ENCODE peak calls at places on chromosome 1, in six cellular contexts. P is tibial artery; M is psoas muscle; Z is A549; Y is kidney; B is CD8-positive, alpha-beta memory T cell. A is an unnamed sample.

GRCh38 chr1:169890761-169891538 is 2.7 kb downstream of the SCYL3 start:
- DNase-seq in P (no peak), M (no peak), Z (peak; percentile 26), Y (no peak), B (peak; percentile 40), A (no peak)

GRCh38 chr1:235999259-235999925 is 65.5 kb downstream of the NID1 start:
- DNase-seq in P (no peak), M (no peak), Z (peak; percentile 81), Y (no peak), B (peak; percentile 84), A (no peak)

GRCh38 chr1:98044766-98045165 is 123.9 kb upstream of the DPYD start:
- DNase-seq in P (no peak), M (no peak), Z (no peak), Y (no peak), B (no peak), A (no peak)

GRCh38 chr1:150836129-150836773 is 28.2 kb upstream of the CTSK start:
- DNase-seq in P (no peak), M (no peak), Z (no peak), Y (no peak), B (no peak), A (no peak)

GRCh38 chr1:1670866-1671265 is 12.1 kb upstream of the CDK11B start:
- DNase-seq in P (no peak), M (no peak), Z (no peak), Y (peak; percentile 73), B (no peak), A (no peak)

GRCh38 chr1:247338723-247339270 is 7.1 kb upstream of the ZNF496 start:
- DNase-seq in P (no peak), M (no peak), Z (no peak), Y (no peak), B (no peak), A (no peak)

GRCh38 chr1:9317591-9318331 is 25.1 kb downstream of the SPSB1 start:
- DNase-seq in P (no peak), M (peak; percentile 80), Z (peak; percentile 45), Y (no peak), B (no peak), A (no peak)

GRCh38 chr1:63691672-63692425 is 82.0 kb upstream of the ROR1 start:
- DNase-seq in P (peak; percentile 69), M (no peak), Z (peak; percentile 91), Y (no peak), B (no peak), A (no peak)

GRCh38 chr1:221699582-221700519 is 42.0 kb downstream of the DUSP10 start:
- DNase-seq in P (no peak), M (no peak), Z (no peak), Y (no peak), B (no peak), A (no peak)

GRCh38 chr1:234629026-234629425 is 19.0 kb upstream of the IRF2BP2 start:
- DNase-seq in P (no peak), M (no peak), Z (no peak), Y (no peak), B (no peak), A (no peak)

GRCh38 chr1:30507391-30508174 is 215.8 kb downstream of the MATN1 start:
- DNase-seq in P (no peak), M (no peak), Z (no peak), Y (no peak), B (no peak), A (no peak)

GRCh38 chr1:160726498-160727391 is 12.3 kb upstream of the SLAMF7 start:
- DNase-seq in P (peak; percentile 24), M (no peak), Z (peak; percentile 86), Y (no peak), B (peak; percentile 75), A (no peak)

GRCh38 chr1:168360622-168361021 is 79.9 kb downstream of the TBX19 start:
- DNase-seq in P (no peak), M (no peak), Z (no peak), Y (no peak), B (no peak), A (no peak)

GRCh38 chr1:230833511-230833910 is 34.8 kb downstream of the C1orf198 start:
- DNase-seq in P (no peak), M (no peak), Z (no peak), Y (no peak), B (no peak), A (no peak)

GRCh38 chr1:164641353-164641730 is 82.4 kb downstream of the PBX1 start:
- DNase-seq in P (peak; percentile 62), M (peak; percentile 77), Z (no peak), Y (no peak), B (no peak), A (no peak)

GRCh38 chr1:235722858-235723257 is 73.3 kb upstream of the GNG4 start:
- DNase-seq in P (no peak), M (no peak), Z (no peak), Y (no peak), B (no peak), A (no peak)

GRCh38 chr1:33111965-33112364 is 31.0 kb downstream of the AZIN2 start:
- DNase-seq in P (no peak), M (no peak), Z (peak; percentile 32), Y (no peak), B (no peak), A (no peak)

GRCh38 chr1:31483012-31483946 is 70.3 kb downstream of the SERINC2 start:
- DNase-seq in P (peak; percentile 69), M (no peak), Z (peak; percentile 43), Y (no peak), B (no peak), A (peak; percentile 76)

GRCh38 chr1:226965581-226966440 is 25.7 kb downstream of the COQ8A start:
- DNase-seq in P (no peak), M (peak; percentile 76), Z (no peak), Y (peak; percentile 73), B (no peak), A (no peak)

GRCh38 chr1:80468356-80468755 is 1332.4 kb upstream of the ADGRL2 start:
- DNase-seq in P (no peak), M (no peak), Z (no peak), Y (no peak), B (no peak), A (no peak)
- H3K9me3 ChIP-seq in P (no peaks in the 10 kb centered on the region), M (no peaks in the 10 kb centered on the region), Z (no peaks in the 10 kb centered on the region), Y (no peaks in the 10 kb centered on the region), B (no peaks in the 10 kb centered on the region), A (no peaks in the 10 kb centered on the region)

DNA sequence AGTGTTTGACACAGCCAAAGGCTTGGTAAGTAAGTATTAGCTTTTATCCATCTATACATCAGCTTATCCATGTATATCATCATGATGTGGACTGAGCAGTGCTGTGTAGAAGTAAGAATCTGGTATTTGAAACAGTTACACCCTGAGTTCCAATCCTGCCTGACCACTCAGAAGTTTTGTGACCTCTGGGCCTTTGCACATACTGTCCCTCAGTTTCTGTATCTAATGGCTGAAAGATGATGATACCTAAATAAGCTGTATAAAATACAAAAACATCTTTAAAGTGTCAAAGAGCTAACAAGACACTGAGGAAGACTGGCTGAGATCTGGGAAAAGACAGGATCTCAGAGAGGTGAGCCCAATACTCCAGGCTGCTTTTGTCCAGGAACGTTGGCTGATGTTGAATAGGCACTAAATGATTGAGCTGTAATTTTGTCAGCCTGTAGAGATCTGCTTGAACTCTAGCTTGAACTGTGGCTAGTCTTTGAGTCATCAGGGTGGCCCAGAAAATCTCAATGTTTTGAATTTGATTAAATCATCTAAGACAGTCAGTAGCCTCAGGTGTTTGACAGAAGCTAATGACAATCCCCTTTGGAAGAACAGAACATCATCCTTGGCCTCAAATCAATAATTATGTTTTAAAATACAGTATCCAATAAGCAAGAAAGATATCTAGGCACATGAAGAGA is 20.2 kb upstream of the OTUD3 start:
- DNase-seq in P (no peak), M (no peak), Z (no peak), Y (no peak), B (no peak), A (no peak)
- H3K27ac ChIP-seq in P (no peak overlapping the region), M (no peak overlapping the region), Z (no peak overlapping the region), Y (no peak overlapping the region), B (no peak overlapping the region), A (no peak overlapping the region)

GRCh38 chr1:17890056-17890814 is 135.1 kb downstream of the ACTL8 start:
- DNase-seq in P (no peak), M (no peak), Z (no peak), Y (no peak), B (no peak), A (no peak)
- H3K9me3 ChIP-seq in P (no peaks in the 10 kb centered on the region), M (no peaks in the 10 kb centered on the region), Z (no peaks in the 10 kb centered on the region), Y (no peaks in the 10 kb centered on the region), B (no peaks in the 10 kb centered on the region), A (no peaks in the 10 kb centered on the region)

GRCh38 chr1:41464886-41465285 is 19.6 kb downstream of the EDN2 start:
- DNase-seq in P (no peak), M (no peak), Z (no peak), Y (no peak), B (no peak), A (no peak)
- H3K27ac ChIP-seq in P (no peak overlapping the region), M (no peak overlapping the region), Z (no peak overlapping the region), Y (no peak overlapping the region), B (no peak overlapping the region), A (no peak overlapping the region)

DNA sequence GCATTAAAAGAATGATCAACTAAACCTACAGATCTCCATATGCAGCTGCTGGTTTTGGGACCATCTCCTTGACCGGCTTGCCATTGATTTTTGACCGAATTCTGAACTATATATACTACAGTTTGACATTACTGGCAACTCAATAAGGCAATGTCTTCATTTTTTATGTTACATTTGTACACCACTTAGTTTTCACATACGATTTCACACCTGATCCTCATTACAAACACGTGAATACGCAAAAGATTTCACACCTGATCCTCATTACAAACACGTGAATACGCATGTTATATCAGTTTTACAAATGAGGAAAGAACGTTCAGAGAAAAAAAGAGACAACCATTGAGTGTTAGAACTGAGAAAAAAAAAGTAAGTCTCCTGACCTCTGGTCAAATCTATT is 1.1 kb downstream of the SASS6 start:
- DNase-seq in P (no peak), M (no peak), Z (no peak), Y (no peak), B (no peak), A (no peak)
- H3K9me3 ChIP-seq in P (no peaks in the 10 kb centered on the region), M (no peaks in the 10 kb centered on the region), Z (no peaks in the 10 kb centered on the region), Y (no peaks in the 10 kb centered on the region), B (no peaks in the 10 kb centered on the region), A (no peaks in the 10 kb centered on the region)

GRCh38 chr1:43804569-43804968 is 97.2 kb downstream of the ST3GAL3 start:
- DNase-seq in P (no peak), M (no peak), Z (no peak), Y (no peak), B (no peak), A (no peak)
- H3K27ac ChIP-seq in P (no peak overlapping the region), M (no peak overlapping the region), Z (no peak overlapping the region), Y (no peak overlapping the region), B (no peak overlapping the region), A (no peak overlapping the region)